ENCODE peak calls at places on chromosomes 12 and 14, in six cellular contexts. R is AG09309, C is GM06990, K is fibroblast of villous mesenchyme, V is H9, A is pancreas. I is an unnamed sample.

GRCh38 chr14:67962215-67962644 is 142.7 kb downstream of the RAD51B start:
- DNase-seq in R (no peak), A (no peak), C (peak), V (no peak), K (peak), I (peak)

GRCh38 chr12:116820077-116820656 is 61.1 kb downstream of the HRK start:
- DNase-seq in V (no peak), A (no peak), K (no peak), R (no peak), C (no peak), I (no peak)

GRCh38 chr12:66679441-66680069 is 679 bp upstream of the GRIP1 start:
- DNase-seq in V (no peak), K (no peak), R (no peak), A (no peak), C (no peak), I (no peak)

GRCh38 chr14:73887116-73887490 is 444 bp downstream of the ZNF410 start:
- DNase-seq in V (no peak), C (no peak), K (peak), R (no peak), A (no peak), I (no peak)

GRCh38 chr14:61322799-61323290 is 1.5 kb downstream of the PRKCH start:
- DNase-seq in V (no peak), C (no peak), K (no peak), A (no peak), R (no peak), I (no peak)

GRCh38 chr14:31926123-31926522 is 151.0 kb upstream of the ARHGAP5 start:
- DNase-seq in A (no peak), R (no peak), C (no peak), V (no peak), K (peak), I (peak)

GRCh38 chr14:45673420-45673819 is 420.4 kb upstream of the MIS18BP1 start:
- DNase-seq in C (no peak), K (no peak), R (no peak), V (no peak), A (no peak), I (no peak)

GRCh38 chr12:82730832-82731497 is 44.3 kb downstream of the TMTC2 start:
- DNase-seq in K (no peak), C (no peak), R (peak), A (no peak), V (no peak), I (no peak)

GRCh38 chr12:25130741-25131188 is 64.2 kb downstream of the DNAI7 start:
- DNase-seq in R (peak), V (no peak), A (no peak), C (no peak), K (peak), I (peak)

GRCh38 chr12:47022296-47022695 is 57.1 kb upstream of the PCED1B start:
- DNase-seq in A (no peak), R (no peak), V (no peak), K (peak), C (no peak), I (no peak)

DNA sequence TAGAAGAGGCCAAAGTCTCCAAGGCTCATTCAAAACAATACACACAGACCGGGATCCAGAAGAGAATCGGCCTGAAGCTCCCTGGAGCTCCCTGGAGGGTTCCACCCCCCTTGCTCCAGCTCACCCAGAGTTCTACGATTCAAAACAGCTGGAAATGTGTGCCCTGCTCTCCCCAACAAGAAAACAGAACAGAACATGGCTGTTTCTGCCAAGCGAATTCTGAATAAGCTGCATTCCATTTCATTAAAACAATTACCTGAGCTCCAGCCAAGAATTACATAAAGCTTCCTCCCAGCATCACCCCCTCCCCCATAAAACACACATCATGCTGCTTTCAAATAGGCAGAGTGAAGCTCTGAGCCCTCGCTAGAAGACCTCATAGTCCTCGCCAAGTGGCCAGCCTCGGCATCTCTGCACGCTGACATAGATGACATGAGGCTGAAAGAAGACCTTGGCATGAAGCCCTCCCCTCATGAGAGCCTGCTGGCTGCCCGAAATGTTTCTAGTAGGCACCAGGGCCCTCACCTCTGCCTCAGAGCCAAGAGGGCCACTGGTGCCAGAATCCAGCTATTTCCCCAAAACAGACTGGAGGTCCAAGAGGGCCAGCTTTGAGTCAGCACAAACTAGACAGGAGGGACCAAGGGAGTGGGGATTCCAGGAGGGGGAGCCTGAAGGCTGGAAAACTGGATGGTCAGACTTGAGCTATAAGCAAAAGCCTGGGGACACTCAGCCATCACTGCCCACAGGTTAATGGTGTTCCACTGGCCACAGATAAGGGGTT is 8.3 kb downstream of the PXN start:
- DNase-seq in R (peak), K (peak), V (peak), A (no peak), C (no peak), I (no peak)
- TF ChIP-seq CTCF in R (no peak), K (no peak), V (no peak), A (no peak), C (no peak), I (no peak)

DNA sequence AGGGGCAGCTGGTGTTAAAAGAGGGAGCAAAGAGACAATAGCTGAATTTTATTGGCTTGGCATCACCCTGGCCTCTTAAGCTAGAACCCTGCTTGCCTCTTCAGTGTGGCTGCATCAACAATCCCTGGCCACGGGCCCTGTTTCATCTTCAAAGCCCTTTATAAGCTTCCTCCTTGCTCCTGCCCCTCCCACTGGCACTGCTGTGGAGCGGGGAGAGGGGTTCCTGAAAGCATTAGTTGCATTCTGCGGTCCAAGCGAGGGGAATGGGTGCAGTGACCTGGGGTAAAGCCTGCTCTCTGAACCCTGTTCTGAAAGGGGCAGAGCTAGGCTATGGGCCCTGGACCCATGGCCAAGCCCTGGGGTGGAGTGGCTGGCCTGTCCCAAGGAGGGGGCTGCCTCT is 235 bp upstream of the KRT83 start:
- DNase-seq in K (no peak), C (no peak), A (no peak), V (no peak), R (no peak), I (no peak)
- TF ChIP-seq CTCF in K (no peak), C (no peak), A (no peak), V (no peak), R (no peak), I (no peak)

GRCh38 chr14:71739273-71739990 is 192.8 kb upstream of the RGS6 start:
- DNase-seq in V (peak), R (no peak), C (no peak), K (no peak), A (no peak), I (no peak)
- TF ChIP-seq CTCF in V (peak), R (no peak), C (peak), K (no peak), A (no peak), I (no peak)

GRCh38 chr12:68899251-68899771 is 33.7 kb downstream of the CPM start:
- DNase-seq in C (no peak), A (peak), V (no peak), K (peak), R (peak), I (no peak)
- TF ChIP-seq CTCF in C (no peak), A (peak), V (peak), K (peak), R (peak), I (no peak)

GRCh38 chr14:85197976-85198375 is 332.0 kb upstream of the FLRT2 start:
- DNase-seq in C (no peak), V (no peak), A (no peak), K (no peak), R (no peak), I (no peak)

GRCh38 chr14:85191986-85192385 is 338.0 kb upstream of the FLRT2 start:
- DNase-seq in C (no peak), R (no peak), K (peak), V (no peak), A (no peak), I (no peak)

GRCh38 chr14:85190251-85190650 is 339.7 kb upstream of the FLRT2 start:
- DNase-seq in R (no peak), A (no peak), V (no peak), C (no peak), K (peak), I (no peak)

DNA sequence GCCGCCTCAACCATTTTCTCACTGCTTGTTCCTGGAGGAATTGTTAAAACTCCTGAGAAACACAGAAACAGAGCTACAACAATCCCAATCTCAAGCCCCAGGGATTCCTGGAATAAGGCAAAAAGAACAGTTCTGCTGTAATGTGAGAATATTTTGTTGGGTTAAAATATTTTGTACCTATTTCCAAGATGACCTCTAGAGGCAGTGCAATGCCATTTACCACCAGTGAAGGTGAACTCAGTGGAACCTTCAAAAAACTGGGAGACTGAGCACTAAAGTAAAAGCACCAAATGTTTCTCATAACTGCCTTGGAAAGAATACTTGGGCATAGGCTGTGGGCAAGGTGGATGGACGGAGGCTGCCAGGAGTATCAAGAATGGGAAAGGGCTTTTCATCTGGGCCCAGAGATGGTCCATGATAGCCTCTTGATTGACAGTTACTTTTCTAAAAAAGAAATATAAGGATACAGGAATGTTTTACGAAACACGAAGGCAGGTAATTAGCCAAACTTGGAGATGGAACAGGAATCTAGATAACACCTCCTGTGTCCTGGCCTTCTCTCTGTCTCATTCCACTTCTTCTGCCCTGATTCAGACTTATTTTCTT is 334.0 kb upstream of the FLRT2 start:
- DNase-seq in V (no peak), C (no peak), A (no peak), R (no peak), K (peak), I (no peak)
- TF ChIP-seq CTCF in V (peak), C (peak), A (peak), R (peak), K (peak), I (peak)

DNA sequence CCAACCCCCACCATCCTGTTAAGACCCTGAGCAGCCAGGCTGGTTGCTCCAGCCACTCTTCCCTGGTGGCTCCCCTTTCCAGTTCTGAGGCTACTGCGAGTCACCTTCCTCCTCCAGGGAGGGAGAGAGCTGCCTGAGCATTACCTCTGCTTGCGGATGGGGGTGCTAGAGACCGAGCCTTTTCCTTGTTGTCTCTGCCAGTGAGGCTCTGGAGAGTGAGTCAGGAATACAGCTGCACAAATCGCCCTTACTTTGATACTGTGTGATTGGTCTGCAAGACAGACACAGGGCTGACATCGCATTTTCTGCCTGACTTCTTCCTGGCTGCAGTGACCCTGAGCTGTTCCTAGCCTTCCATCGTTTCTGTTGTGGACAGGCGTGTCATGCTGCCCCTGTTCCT is 94.3 kb downstream of the SLC25A47 start:
- DNase-seq in C (no peak), V (peak), A (peak), R (peak), K (peak), I (no peak)
- TF ChIP-seq CTCF in C (no peak), V (peak), A (peak), R (peak), K (peak), I (peak)

DNA sequence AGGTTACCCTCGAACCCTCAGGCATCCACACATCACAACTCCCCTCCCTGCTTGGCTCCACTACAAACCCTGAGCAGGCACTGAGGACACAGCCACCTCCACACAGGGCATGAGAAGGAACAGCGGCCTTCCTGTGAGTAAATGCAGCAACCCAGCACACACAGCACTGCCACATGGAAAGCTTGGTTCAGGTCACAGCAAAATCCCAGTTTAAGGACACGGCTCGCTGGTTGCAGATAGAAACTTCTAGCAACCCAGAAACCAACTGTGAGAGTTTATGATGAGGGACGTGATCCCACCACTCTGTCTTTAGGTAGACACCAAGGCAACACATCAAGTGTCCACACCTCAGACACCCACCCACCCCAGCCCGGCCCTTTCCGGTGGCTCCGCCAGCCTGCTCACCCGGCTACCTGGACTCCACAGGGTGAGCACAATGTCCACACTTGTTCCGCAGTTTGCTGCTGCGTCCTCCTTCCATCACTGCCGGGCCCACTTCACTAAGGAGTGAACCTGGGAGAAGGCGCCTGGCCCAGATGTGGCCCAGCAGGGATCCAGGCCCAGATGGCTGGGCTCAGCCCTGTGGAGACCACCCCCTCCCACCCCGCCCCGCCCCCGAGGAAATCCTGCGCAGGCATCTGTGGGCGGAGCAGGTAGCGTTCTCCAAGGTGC is 13.2 kb downstream of the CDCA4 start:
- DNase-seq in K (no peak), V (no peak), A (no peak), C (no peak), R (no peak), I (no peak)
- TF ChIP-seq CTCF in K (no peak), V (no peak), A (no peak), C (no peak), R (no peak), I (no peak)

GRCh38 chr12:2641209-2641608 is 153.6 kb upstream of the FKBP4 start:
- DNase-seq in A (no peak), V (peak), C (no peak), R (no peak), K (no peak), I (no peak)
- TF ChIP-seq CTCF in A (no peak), V (peak), C (peak), R (peak), K (peak), I (no peak)

GRCh38 chr14:34350903-34351302 is 111.1 kb downstream of the SPTSSA start:
- DNase-seq in C (no peak), V (no peak), R (no peak), K (no peak), A (no peak), I (no peak)

GRCh38 chr14:34344318-34344717 is 117.7 kb downstream of the SPTSSA start:
- DNase-seq in C (no peak), V (no peak), R (no peak), K (no peak), A (no peak), I (no peak)

GRCh38 chr14:34347683-34348082 is 114.4 kb downstream of the SPTSSA start:
- DNase-seq in C (peak), V (no peak), A (no peak), R (no peak), K (no peak), I (no peak)

GRCh38 chr14:34348592-34348991 is 113.4 kb downstream of the SPTSSA start:
- DNase-seq in A (no peak), C (no peak), V (no peak), R (no peak), K (no peak), I (no peak)

DNA sequence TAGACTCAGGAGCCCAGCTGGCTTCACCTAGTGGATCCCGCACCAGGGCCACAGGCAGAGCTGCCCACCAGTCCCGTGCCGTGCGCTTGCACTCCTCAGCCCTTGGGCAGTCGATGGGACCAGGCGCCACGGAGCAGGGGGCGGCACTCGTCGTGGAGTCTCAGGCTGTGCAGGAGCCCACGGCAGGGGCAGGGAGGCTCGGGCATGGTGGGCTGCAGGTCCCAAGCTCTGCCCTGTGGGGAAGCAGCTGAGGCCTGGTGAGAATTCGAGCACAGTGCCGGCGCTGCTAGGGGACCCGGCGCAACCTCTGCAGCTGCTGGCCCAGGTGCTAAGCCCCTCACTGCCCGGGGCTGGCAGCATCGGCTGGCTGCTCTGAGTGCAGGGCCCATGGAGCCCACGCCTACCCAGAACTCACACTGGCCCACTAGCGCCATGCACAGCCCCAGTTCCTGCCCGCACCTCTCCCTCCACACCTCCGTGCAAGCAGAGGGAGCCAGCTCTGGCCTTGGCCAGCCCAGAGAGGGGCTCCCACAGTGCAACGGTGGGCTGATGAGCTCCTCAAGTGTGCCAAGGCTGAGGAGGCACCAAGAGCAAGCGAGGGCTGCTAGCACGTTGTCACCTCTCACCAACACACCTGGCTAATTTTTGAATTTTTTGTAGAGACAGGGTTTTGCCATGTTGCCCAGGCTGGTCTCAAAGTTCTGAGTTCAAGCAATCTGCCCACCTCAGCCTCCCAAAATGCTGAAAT is 116.1 kb downstream of the SPTSSA start:
- DNase-seq in V (no peak), R (no peak), K (no peak), A (no peak), C (no peak), I (no peak)
- TF ChIP-seq CTCF in V (no peak), R (no peak), K (no peak), A (no peak), C (no peak), I (no peak)